ENCODE peak calls at places on chromosomes 1 and 21, in four cellular contexts. One of them, this sample, is unnamed.

GRCh38 chr1:230430499-230430898 is 4.4 kb upstream of the PGBD5 start:
- DNase-seq in GM19239: no peak
- DNase-seq in AG08395: no peak
- DNase-seq in upper lobe of right lung: no peak
- DNase-seq in this sample: no peak

GRCh38 chr1:99674665-99675064 is 28.8 kb downstream of the PALMD start:
- DNase-seq in GM19239: no peak
- DNase-seq in AG08395: peak; percentile 20
- DNase-seq in upper lobe of right lung: no peak
- DNase-seq in this sample: no peak

GRCh38 chr1:24849653-24850295 is 80.3 kb downstream of the RUNX3 start:
- DNase-seq in GM19239: no peak
- DNase-seq in AG08395: peak; percentile 18
- DNase-seq in upper lobe of right lung: no peak
- DNase-seq in this sample: peak; percentile 19

GRCh38 chr1:34800214-34800613 is 7.4 kb downstream of the GJA4 start:
- DNase-seq in GM19239: no peak
- DNase-seq in AG08395: no peak
- DNase-seq in upper lobe of right lung: no peak
- DNase-seq in this sample: no peak

GRCh38 chr1:241614144-241614543 is 26.0 kb downstream of the CHML start:
- DNase-seq in GM19239: no peak
- DNase-seq in AG08395: no peak
- DNase-seq in upper lobe of right lung: no peak
- DNase-seq in this sample: no peak

GRCh38 chr1:151199860-151200581 is 1.7 kb downstream of the PIP5K1A start:
- DNase-seq in GM19239: no peak
- DNase-seq in AG08395: peak; percentile 82
- DNase-seq in upper lobe of right lung: no peak
- DNase-seq in this sample: no peak

GRCh38 chr1:22563671-22564612 is 653 bp downstream of the EPHA8 start:
- DNase-seq in GM19239: no peak
- DNase-seq in AG08395: no peak
- DNase-seq in upper lobe of right lung: no peak
- DNase-seq in this sample: no peak

GRCh38 chr1:68958957-68959356 is 462.1 kb upstream of the DEPDC1 start:
- DNase-seq in GM19239: no peak
- DNase-seq in AG08395: no peak
- DNase-seq in upper lobe of right lung: no peak
- DNase-seq in this sample: no peak

GRCh38 chr1:21340230-21340564 is 49.9 kb upstream of the ECE1 start:
- DNase-seq in GM19239: no peak
- DNase-seq in AG08395: no peak
- DNase-seq in upper lobe of right lung: no peak
- DNase-seq in this sample: no peak

GRCh38 chr21:39454949-39455668 is 3.3 kb downstream of the SH3BGR start:
- DNase-seq in GM19239: no peak
- DNase-seq in AG08395: no peak
- DNase-seq in upper lobe of right lung: no peak
- DNase-seq in this sample: no peak

GRCh38 chr1:37147906-37148305 is 113.6 kb upstream of the GRIK3 start:
- DNase-seq in GM19239: no peak
- DNase-seq in AG08395: no peak
- DNase-seq in upper lobe of right lung: no peak
- DNase-seq in this sample: no peak

GRCh38 chr1:44019398-44020044 is 11.7 kb downstream of the SLC6A9 start:
- DNase-seq in GM19239: no peak
- DNase-seq in AG08395: no peak
- DNase-seq in upper lobe of right lung: no peak
- DNase-seq in this sample: no peak

GRCh38 chr1:227958617-227959324 is 11.0 kb upstream of the WNT9A start:
- DNase-seq in GM19239: no peak
- DNase-seq in AG08395: no peak
- DNase-seq in upper lobe of right lung: no peak
- DNase-seq in this sample: no peak

GRCh38 chr1:1216770-1217620 is 3.0 kb upstream of the TNFRSF4 start:
- DNase-seq in GM19239: no peak
- DNase-seq in AG08395: no peak
- DNase-seq in upper lobe of right lung: no peak
- DNase-seq in this sample: no peak

GRCh38 chr1:113904292-113904673 is 316 bp downstream of the AP4B1 start:
- DNase-seq in GM19239: no peak
- DNase-seq in AG08395: no peak
- DNase-seq in upper lobe of right lung: no peak
- DNase-seq in this sample: no peak

This sample was measured in BE2C.